ENCODE peak calls at places on chromosomes 12 and 14, in five cellular contexts. N, I, B, A and U are unnamed samples.
A peak's percentile ranks its signal among the peaks of the same experiment; 100 is the strongest.

GRCh38 chr14:63901434-63902085 is 48.8 kb downstream of the SYNE2 start:
- DNase-seq in N (no peak), I (peak; percentile 61), B (no peak), A (no peak), U (no peak)

GRCh38 chr14:36818212-36818611 is 156.6 kb downstream of the PAX9 start:
- DNase-seq in B (no peak), N (no peak), A (no peak), I (no peak), U (no peak)

GRCh38 chr14:20327005-20327869 is 5.8 kb downstream of the CCNB1IP1 start:
- DNase-seq in I (peak; percentile 56), B (peak; percentile 74), N (no peak), A (peak; percentile 59), U (no peak)

GRCh38 chr14:68564236-68564825 is 228.5 kb downstream of the ZFP36L1 start:
- DNase-seq in I (no peak), B (no peak), A (no peak), N (no peak), U (no peak)

GRCh38 chr14:24311837-24312615 is 724 bp downstream of the LTB4R start:
- DNase-seq in A (no peak), B (no peak), N (no peak), I (no peak), U (no peak)

GRCh38 chr12:67661311-67662011 is 12.9 kb downstream of the DYRK2 start:
- DNase-seq in I (no peak), N (no peak), A (no peak), B (no peak), U (no peak)

GRCh38 chr14:76613616-76614015 is 147.7 kb upstream of the VASH1 start:
- DNase-seq in N (no peak), B (no peak), A (no peak), I (no peak), U (no peak)

GRCh38 chr12:15677207-15677606 is 112.0 kb downstream of the EPS8 start:
- DNase-seq in N (no peak), I (no peak), B (no peak), A (no peak), U (no peak)

GRCh38 chr12:105279460-105280056 is 43.6 kb upstream of the APPL2 start:
- DNase-seq in N (peak; percentile 7), A (no peak), I (no peak), B (peak; percentile 44), U (no peak)

GRCh38 chr12:109147954-109148353 is 31.6 kb downstream of the ACACB start:
- DNase-seq in N (no peak), I (peak; percentile 82), B (no peak), A (no peak), U (no peak)

DNA sequence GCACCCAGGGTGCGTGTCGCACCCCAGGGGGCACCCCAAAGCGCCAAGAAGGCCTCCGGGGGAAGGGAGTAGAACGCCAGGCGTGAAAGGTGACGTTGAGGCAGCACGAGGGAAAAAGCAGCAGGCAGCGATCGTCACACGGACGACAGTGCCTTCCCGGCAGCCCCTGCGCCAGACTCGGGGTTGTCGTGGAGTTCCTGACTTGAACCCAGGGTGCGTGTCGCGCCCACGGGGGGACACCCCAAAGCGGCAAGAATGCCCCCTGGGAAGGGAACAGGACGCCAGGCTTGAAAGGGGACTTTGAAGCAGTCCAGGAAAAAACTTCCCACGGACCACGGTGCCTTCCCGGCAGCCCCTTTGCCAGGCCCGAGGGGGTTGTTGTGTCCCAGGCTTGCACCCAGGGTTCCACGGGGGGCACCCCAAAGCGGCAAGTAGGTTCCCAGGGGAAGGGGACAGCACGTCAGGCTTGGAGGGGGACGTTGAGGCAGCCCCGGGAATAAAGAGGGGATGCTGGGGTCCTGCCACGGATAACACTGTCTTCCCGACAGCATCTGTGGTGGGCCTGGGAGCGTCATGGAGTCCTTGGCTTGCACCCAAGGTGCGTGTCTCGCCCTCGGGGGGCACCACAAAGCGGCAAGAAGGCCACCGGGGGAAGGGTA is 159.2 kb upstream of the ALG10B start:
- DNase-seq in A (no peak), I (no peak), N (no peak), B (no peak), U (no peak)
- H3K9me3 ChIP-seq in A (no peaks in the 10 kb centered on the region), I (peaks cover 35% of the 10 kb centered on the region), N (no peaks in the 10 kb centered on the region), B (no peaks in the 10 kb centered on the region), U (no peaks in the 10 kb centered on the region)

DNA sequence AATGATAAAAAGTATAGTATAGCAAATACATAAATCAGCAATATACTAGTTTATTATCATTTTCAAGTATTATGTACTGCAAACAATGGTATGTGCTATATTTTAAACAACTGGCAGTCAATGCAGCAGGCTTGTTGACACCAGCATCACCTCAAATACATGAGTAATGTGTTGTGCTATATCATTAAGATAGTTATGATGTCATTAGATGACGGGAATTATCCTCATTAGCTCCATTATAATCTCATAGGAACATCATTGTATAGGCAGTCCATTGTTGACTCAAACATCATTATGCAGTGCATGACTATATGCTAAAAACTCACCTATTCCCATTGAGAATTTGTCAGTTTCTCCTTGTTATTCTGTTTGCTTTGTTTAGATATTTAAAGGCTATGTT is 85.4 kb downstream of the PRKD1 start:
- DNase-seq in N (no peak), I (no peak), A (no peak), B (no peak), U (no peak)
- H3K9me3 ChIP-seq in N (peaks cover 4% of the 10 kb centered on the region), I (peaks cover 31% of the 10 kb centered on the region), A (peaks cover 10% of the 10 kb centered on the region), B (peaks cover 36% of the 10 kb centered on the region), U (no peaks in the 10 kb centered on the region)

DNA sequence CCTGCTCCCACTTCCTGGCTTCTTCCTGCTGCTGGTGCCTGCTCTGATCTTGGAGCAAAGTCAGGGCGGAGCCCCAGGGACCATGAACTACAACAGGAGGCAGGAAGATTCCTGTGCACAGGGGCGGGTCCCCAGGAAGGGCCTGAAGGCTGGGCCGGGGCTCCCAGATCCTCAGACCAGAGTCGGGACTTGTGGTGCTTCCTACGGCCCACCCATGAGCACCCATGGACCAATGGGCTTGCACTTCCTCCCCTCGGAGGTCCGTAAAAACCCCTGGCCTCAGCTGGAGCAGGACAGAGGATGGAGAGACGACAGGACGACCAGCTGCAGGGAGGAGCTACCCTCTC is 1287.1 kb downstream of the TMEM121 start:
- DNase-seq in I (no peak), N (no peak), B (no peak), A (no peak), U (no peak)
- H3K9me3 ChIP-seq in I (no peaks in the 10 kb centered on the region), N (no peaks in the 10 kb centered on the region), B (no peaks in the 10 kb centered on the region), A (no peaks in the 10 kb centered on the region), U (no peaks in the 10 kb centered on the region)

GRCh38 chr12:76290963-76291859 is 57.0 kb downstream of the BBS10 start:
- DNase-seq in B (no peak), I (no peak), A (no peak), N (no peak), U (no peak)
- H3K9me3 ChIP-seq in B (no peaks in the 10 kb centered on the region), I (no peaks in the 10 kb centered on the region), A (no peaks in the 10 kb centered on the region), N (no peaks in the 10 kb centered on the region), U (no peaks in the 10 kb centered on the region)

DNA sequence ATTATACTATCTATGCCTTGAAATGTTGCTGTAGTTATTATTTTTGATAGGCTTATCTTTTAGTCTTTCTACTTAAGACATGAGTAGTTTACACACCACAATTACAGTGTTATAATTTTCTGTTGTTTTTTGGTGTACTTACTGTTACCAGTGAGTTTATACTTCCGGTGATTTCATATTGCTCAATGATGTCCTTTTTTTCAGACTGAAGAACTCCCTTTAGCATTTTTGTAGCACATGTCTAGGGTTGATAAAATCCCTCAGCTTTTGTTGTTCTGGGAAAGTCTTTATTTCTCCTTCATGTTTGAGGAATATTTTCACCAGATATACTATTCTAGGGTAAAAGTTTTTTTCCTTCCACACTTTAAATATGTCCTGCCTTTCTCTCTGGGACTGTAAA is 41.4 kb upstream of the FERMT2 start:
- DNase-seq in B (no peak), A (no peak), I (no peak), N (no peak), U (no peak)
- H3K9me3 ChIP-seq in B (no peaks in the 10 kb centered on the region), A (no peaks in the 10 kb centered on the region), I (no peaks in the 10 kb centered on the region), N (no peaks in the 10 kb centered on the region), U (no peaks in the 10 kb centered on the region)

GRCh38 chr14:30587141-30587540 is 28.2 kb downstream of the G2E3 start:
- DNase-seq in B (no peak), N (no peak), A (no peak), I (no peak), U (no peak)

GRCh38 chr14:30585204-30585603 is 26.2 kb downstream of the G2E3 start:
- DNase-seq in I (no peak), A (no peak), N (no peak), B (no peak), U (no peak)

GRCh38 chr14:30581283-30581625 is 22.3 kb downstream of the G2E3 start:
- DNase-seq in I (no peak), B (no peak), N (no peak), A (no peak), U (no peak)

GRCh38 chr14:30582376-30582775 is 23.4 kb downstream of the G2E3 start:
- DNase-seq in N (no peak), A (no peak), I (no peak), B (no peak), U (no peak)

GRCh38 chr14:30584058-30584630 is 25.2 kb downstream of the G2E3 start:
- DNase-seq in N (no peak), A (no peak), I (no peak), B (no peak), U (no peak)
- H3K9me3 ChIP-seq in N (no peaks in the 10 kb centered on the region), A (no peaks in the 10 kb centered on the region), I (peaks cover 4% of the 10 kb centered on the region), B (peaks cover 12% of the 10 kb centered on the region), U (no peaks in the 10 kb centered on the region)

GRCh38 chr12:133231001-133231400 is 4.7 kb downstream of the ANHX start:
- DNase-seq in B (no peak), I (no peak), A (no peak), N (no peak), U (no peak)
- H3K9me3 ChIP-seq in B (peaks cover 68% of the 10 kb centered on the region), I (peaks cover 95% of the 10 kb centered on the region), A (no peaks in the 10 kb centered on the region), N (no peaks in the 10 kb centered on the region), U (peaks cover 6% of the 10 kb centered on the region)

GRCh38 chr12:92612611-92613010 is 90.2 kb upstream of the PLEKHG7 start:
- DNase-seq in N (no peak), B (no peak), A (no peak), I (no peak), U (no peak)
- H3K9me3 ChIP-seq in N (no peaks in the 10 kb centered on the region), B (no peaks in the 10 kb centered on the region), A (no peaks in the 10 kb centered on the region), I (no peaks in the 10 kb centered on the region), U (no peaks in the 10 kb centered on the region)